ENCODE peak calls at places on chromosome 11, in four cellular contexts. L is sigmoid colon; P is CD4-positive, CD25-positive, alpha-beta regulatory T cell; A is stomach. O is an unnamed sample.

GRCh38 chr11:34183840-34184358 is 78.5 kb downstream of the NAT10 start:
- DNase-seq in L (no peak), P (no peak), A (no peak), O (no peak)

GRCh38 chr11:64762916-64763803 is 3.4 kb upstream of the PYGM start:
- DNase-seq in L (peak; percentile 83), P (no peak), A (peak; percentile 23), O (peak; percentile 76)

GRCh38 chr11:43984519-43985385 is 42.3 kb downstream of the C11orf96 start:
- DNase-seq in L (no peak), P (no peak), A (peak; percentile 35), O (no peak)

GRCh38 chr11:15258433-15259350 is 144.0 kb downstream of the INSC start:
- DNase-seq in L (no peak), P (no peak), A (no peak), O (no peak)

GRCh38 chr11:75325713-75326438 is 25.6 kb downstream of the ARRB1 start:
- DNase-seq in L (peak; percentile 89), P (no peak), A (peak; percentile 85), O (no peak)

GRCh38 chr11:93727985-93728791 is 13.1 kb downstream of the TAF1D start:
- DNase-seq in L (no peak), P (no peak), A (no peak), O (no peak)

GRCh38 chr11:63745304-63746170 is 23.0 kb downstream of the ZFTA start:
- DNase-seq in L (no peak), P (no peak), A (no peak), O (no peak)

GRCh38 chr11:110989734-110990133 is 255.8 kb upstream of the POU2AF2 start:
- DNase-seq in L (peak; percentile 74), P (no peak), A (no peak), O (no peak)

GRCh38 chr11:111977141-111978027 is 40.2 kb downstream of the DIXDC1 start:
- DNase-seq in L (peak; percentile 89), P (peak; percentile 3), A (peak; percentile 68), O (peak; percentile 82)

GRCh38 chr11:95147364-95147905 is 57.8 kb downstream of the ENDOD1 start:
- DNase-seq in L (peak; percentile 80), P (no peak), A (no peak), O (no peak)

GRCh38 chr11:73752216-73752867 is 8.5 kb downstream of the RAB6A start:
- DNase-seq in L (no peak), P (no peak), A (no peak), O (no peak)

GRCh38 chr11:72675221-72675620 is 999 bp upstream of the PDE2A start:
- DNase-seq in L (no peak), P (no peak), A (no peak), O (no peak)

GRCh38 chr11:46808804-46809431 is 37.2 kb downstream of the CKAP5 start:
- DNase-seq in L (no peak), P (no peak), A (no peak), O (no peak)

GRCh38 chr11:121048464-121049233 is 24.7 kb downstream of the TBCEL start:
- DNase-seq in L (no peak), P (no peak), A (no peak), O (no peak)

GRCh38 chr11:67252831-67253239 is 13.4 kb upstream of the GRK2 start:
- DNase-seq in L (peak; percentile 67), P (no peak), A (no peak), O (no peak)

GRCh38 chr11:108881136-108881535 is 216.3 kb downstream of the DDX10 start:
- DNase-seq in L (no peak), P (no peak), A (no peak), O (no peak)

GRCh38 chr11:6608726-6609501 is 3.1 kb downstream of the TAF10 start:
- DNase-seq in L (peak; percentile 84), P (no peak), A (no peak), O (no peak)

GRCh38 chr11:113895367-113896155 is 9.0 kb upstream of the HTR3B start:
- DNase-seq in L (no peak), P (no peak), A (no peak), O (no peak)

GRCh38 chr11:77379253-77379652 is 77.8 kb upstream of the GDPD4 start:
- DNase-seq in L (no peak), P (no peak), A (no peak), O (no peak)

GRCh38 chr11:74754507-74755255 is 6.0 kb downstream of the RNF169 start:
- DNase-seq in L (no peak), P (no peak), A (no peak), O (no peak)

GRCh38 chr11:132142554-132142953 is 772.1 kb downstream of the NTM start:
- DNase-seq in L (no peak), P (no peak), A (no peak), O (no peak)

GRCh38 chr11:116379185-116379828 is 393.5 kb downstream of the BUD13 start:
- DNase-seq in L (no peak), P (no peak), A (no peak), O (no peak)

GRCh38 chr11:71302911-71303310 is 50.5 kb upstream of the SHANK2 start:
- DNase-seq in L (no peak), P (no peak), A (peak; percentile 14), O (peak; percentile 6)

GRCh38 chr11:123183391-123184099 is 11.5 kb downstream of the CLMP start:
- DNase-seq in L (no peak), P (no peak), A (no peak), O (no peak)

GRCh38 chr11:299951-300735 is 817 bp upstream of the IFITM5 start:
- DNase-seq in L (peak; percentile 65), P (no peak), A (no peak), O (peak; percentile 73)

GRCh38 chr11:35138949-35139881 is at the start of gene CD44:
- DNase-seq in L (peak; percentile 90), P (peak; percentile 79), A (peak; percentile 66), O (peak; percentile 95)

GRCh38 chr11:130042093-130042591 is 27.6 kb upstream of the APLP2 start:
- DNase-seq in L (no peak), P (no peak), A (no peak), O (no peak)

GRCh38 chr11:111733009-111733408 is 33.2 kb downstream of the PPP2R1B start:
- DNase-seq in L (peak; percentile 84), P (no peak), A (no peak), O (peak; percentile 50)

DNA sequence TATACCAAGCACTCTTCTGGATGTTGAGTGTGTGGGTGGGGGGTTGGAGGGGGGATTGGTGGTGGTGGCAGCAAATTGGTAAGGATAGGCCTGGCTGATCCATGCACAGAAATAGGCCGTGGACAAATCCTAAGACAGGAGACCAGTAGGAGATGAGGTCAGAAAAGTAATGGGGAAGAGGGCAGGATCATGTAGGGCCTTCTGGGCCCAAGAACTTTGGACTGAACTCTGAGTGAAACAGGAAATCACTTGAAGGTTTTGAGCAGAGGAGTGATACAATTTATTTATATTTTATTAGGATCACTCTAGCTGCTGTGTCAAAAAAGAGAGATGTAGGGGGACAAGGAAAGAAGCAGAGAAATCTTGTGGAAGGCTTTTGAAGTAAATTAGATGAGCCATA is 28.7 kb downstream of the TSG101 start:
- DNase-seq in L (no peak), P (no peak), A (no peak), O (no peak)
- H3K36me3 ChIP-seq in L (peaks cover 85% of the 10 kb centered on the region), P (peaks cover 65% of the 10 kb centered on the region), A (peaks cover 78% of the 10 kb centered on the region), O (peaks cover 4% of the 10 kb centered on the region)

GRCh38 chr11:134380785-134381184 is 31.3 kb downstream of the B3GAT1 start:
- DNase-seq in L (no peak), P (no peak), A (no peak), O (no peak)
- H3K27ac ChIP-seq in L (no peak overlapping the region), P (no peak overlapping the region), A (no peak overlapping the region), O (no peak overlapping the region)

GRCh38 chr11:2916114-2916891 is 12.9 kb downstream of the PHLDA2 start:
- DNase-seq in L (no peak), P (no peak), A (no peak), O (no peak)

GRCh38 chr11:2914475-2915195 is 14.6 kb downstream of the PHLDA2 start:
- DNase-seq in L (no peak), P (no peak), A (peak; percentile 50), O (no peak)

GRCh38 chr11:2913776-2914474 is 15.3 kb downstream of the PHLDA2 start:
- DNase-seq in L (no peak), P (no peak), A (no peak), O (no peak)

GRCh38 chr11:2916892-2917645 is 12.2 kb downstream of the PHLDA2 start:
- DNase-seq in L (no peak), P (no peak), A (no peak), O (no peak)

DNA sequence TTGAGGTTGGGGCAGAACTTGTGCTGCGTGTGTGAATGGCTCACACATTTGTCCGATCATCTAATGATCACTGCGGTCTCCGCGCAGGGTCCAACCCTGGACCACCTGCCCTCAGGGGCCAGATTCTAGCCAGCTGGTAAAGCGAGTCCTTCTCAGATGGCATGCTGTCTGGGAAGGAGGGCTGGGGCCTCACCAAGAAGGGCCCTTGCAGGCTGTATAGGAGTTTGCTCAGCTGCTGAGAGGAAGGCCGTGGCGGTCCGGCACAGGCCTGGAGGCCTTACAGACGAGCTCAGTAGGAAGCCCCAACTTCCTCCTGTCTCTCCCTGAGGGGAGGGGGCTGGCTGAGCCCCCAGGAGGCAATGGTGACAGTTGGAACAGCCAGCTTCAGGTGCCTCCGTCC is 13.7 kb downstream of the PHLDA2 start:
- DNase-seq in L (no peak), P (no peak), A (no peak), O (no peak)
- H3K36me3 ChIP-seq in L (no peaks in the 10 kb centered on the region), P (no peaks in the 10 kb centered on the region), A (no peaks in the 10 kb centered on the region), O (no peaks in the 10 kb centered on the region)

DNA sequence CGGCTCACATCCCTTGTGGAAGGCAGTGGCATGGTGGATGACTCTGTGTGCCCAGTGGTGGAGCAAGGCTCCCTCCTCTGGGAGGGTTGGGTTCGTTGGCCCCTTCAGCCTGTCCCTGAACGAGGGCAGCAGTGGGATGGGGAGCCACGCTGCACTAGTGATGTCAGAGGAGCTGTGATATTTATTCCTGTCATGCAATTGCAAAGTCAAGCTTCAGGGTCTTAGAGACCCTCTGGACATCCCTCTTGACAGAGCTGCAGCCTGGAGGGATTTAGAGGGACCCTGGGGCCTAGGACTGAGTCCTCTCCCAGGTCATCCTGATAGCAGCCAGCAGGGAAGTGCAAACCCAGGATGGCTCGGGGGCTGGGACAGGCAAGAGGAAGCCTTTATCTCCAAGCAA is 78.2 kb upstream of the NARS2 start:
- DNase-seq in L (no peak), P (no peak), A (no peak), O (no peak)
- H3K27ac ChIP-seq in L (no peak overlapping the region), P (no peak overlapping the region), A (no peak overlapping the region), O (no peak overlapping the region)

DNA sequence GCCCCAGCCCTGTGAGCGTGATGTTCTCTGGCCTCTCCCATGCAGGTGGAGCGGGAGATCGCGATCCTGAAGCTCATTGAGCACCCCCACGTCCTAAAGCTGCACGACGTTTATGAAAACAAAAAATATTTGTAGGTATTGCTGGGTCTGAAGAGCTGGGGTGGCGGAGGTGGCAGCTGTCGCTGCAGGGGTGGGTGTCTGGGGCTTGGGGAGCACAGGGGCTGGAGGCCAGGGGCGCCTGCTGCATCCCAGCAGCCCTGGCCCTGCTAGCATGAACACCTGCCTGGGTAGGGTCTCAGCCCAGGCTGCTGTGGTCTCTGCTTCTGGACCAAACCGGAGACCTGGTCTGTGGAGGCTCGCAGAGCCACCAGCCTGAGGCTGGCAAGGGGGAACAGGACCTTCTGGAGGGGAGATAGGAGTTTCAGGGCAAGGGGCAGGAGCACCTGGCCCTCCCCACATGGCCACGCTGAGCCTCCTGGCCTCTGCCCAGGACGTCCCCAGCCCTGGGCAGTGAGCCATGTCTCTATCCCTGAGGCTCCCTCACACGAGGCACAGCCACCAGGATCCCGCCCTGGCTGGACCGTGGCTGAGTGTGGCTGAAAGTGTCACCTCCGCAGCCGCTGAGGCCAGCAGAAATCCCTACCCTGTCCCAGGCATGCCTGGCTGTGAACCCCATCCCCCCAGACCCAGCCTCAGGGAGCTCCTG is 48.2 kb downstream of the MOB2 start:
- DNase-seq in L (no peak), P (no peak), A (peak; percentile 42), O (no peak)
- H3K36me3 ChIP-seq in L (no peaks in the 10 kb centered on the region), P (no peaks in the 10 kb centered on the region), A (no peaks in the 10 kb centered on the region), O (no peaks in the 10 kb centered on the region)

GRCh38 chr11:17563248-17563647 is 16.2 kb downstream of the OTOG start:
- DNase-seq in L (peak; percentile 37), P (no peak), A (peak; percentile 22), O (no peak)
- H3K27ac ChIP-seq in L (no peak overlapping the region), P (no peak overlapping the region), A (no peak overlapping the region), O (no peak overlapping the region)